ENCODE peak calls at places on chromosomes 2 and 18, in four cellular contexts. H, W, I and X are unnamed samples. For H3K4me1, the result is how much of the 10 kb centered on the place peaks cover.

GRCh38 chr2:217445726-217446125 is 557.1 kb downstream of the TNS1 start:
- DNase-seq in I (no peak), W (no peak), H (no peak), X (no peak)

GRCh38 chr18:10261315-10262276 is 192.8 kb upstream of the APCDD1 start:
- DNase-seq in W (no peak), H (no peak), I (no peak), X (no peak)

GRCh38 chr2:27249891-27250651 is 12.8 kb downstream of the SLC30A3 start:
- DNase-seq in I (no peak), W (peak), H (peak), X (no peak)

GRCh38 chr2:8135051-8135675 is 546.7 kb upstream of the ID2 start:
- DNase-seq in H (no peak), W (no peak), I (no peak), X (no peak)

GRCh38 chr2:232042911-232043564 is 81.5 kb downstream of the DIS3L2 start:
- DNase-seq in I (no peak), W (no peak), H (no peak), X (no peak)

GRCh38 chr2:223100061-223100511 is 48.1 kb downstream of the KCNE4 start:
- DNase-seq in W (no peak), I (peak), H (no peak), X (no peak)

GRCh38 chr2:28326873-28327495 is 65.7 kb upstream of the FOSL2 start:
- DNase-seq in I (no peak), H (no peak), W (no peak), X (no peak)

GRCh38 chr2:229407170-229407569 is 136.1 kb upstream of the PID1 start:
- DNase-seq in W (peak), H (peak), I (peak), X (no peak)

GRCh38 chr2:238157506-238158017 is 1.2 kb upstream of the ERFE start:
- DNase-seq in W (no peak), I (no peak), H (no peak), X (no peak)

GRCh38 chr2:198857246-198857645 is 600.5 kb downstream of the SATB2 start:
- DNase-seq in W (no peak), I (no peak), H (no peak), X (no peak)

GRCh38 chr2:172361360-172361759 is 66.0 kb upstream of the ITGA6 start:
- DNase-seq in I (no peak), W (no peak), H (no peak), X (no peak)

GRCh38 chr18:46676162-46676830 is 19.3 kb upstream of the LOXHD1 start:
- DNase-seq in W (no peak), H (no peak), I (no peak), X (no peak)

GRCh38 chr2:50620783-50621182 is 411.1 kb downstream of the NRXN1 start:
- DNase-seq in H (no peak), I (no peak), W (no peak), X (no peak)

GRCh38 chr2:1516798-1517060 is 103.5 kb downstream of the TPO start:
- DNase-seq in I (no peak), H (no peak), W (no peak), X (no peak)

GRCh38 chr2:1521191-1521877 is 108.1 kb downstream of the TPO start:
- DNase-seq in W (no peak), H (no peak), I (no peak), X (no peak)

GRCh38 chr2:1517786-1518500 is 104.7 kb downstream of the TPO start:
- DNase-seq in I (no peak), W (no peak), H (no peak), X (no peak)

GRCh38 chr2:1518501-1518821 is 105.2 kb downstream of the TPO start:
- DNase-seq in I (no peak), H (no peak), W (no peak), X (no peak)

DNA sequence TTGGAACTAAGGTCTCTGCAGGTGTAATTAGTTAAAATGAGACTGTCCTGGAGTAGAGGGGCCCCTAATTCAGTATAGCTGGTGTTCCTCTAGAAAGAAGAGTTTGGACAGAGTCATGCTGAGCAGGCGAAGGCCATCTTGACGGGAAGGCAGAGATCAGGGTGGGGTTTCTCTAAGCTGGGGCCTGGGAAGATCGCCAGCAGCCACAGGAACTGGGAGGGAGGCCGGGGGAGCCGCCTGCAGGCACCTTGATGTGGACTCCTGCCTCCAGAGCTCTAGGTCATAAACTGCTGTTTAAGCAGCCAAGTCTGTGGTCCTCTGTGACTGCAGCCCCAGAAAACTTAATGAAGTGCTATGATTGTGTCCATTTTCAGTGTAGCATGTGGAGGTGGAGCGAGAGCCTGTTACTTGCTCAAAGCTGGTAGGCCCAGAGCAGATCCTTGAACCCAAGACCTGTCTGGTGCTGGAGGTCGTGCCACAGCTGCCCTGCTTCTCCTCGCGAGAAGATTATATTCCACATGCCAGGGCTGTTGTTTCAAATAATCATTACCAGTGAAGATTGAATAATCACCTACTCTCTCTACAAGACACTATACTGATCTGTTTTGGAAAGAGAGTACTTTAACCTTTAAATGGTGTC is 105.7 kb downstream of the TPO start:
- DNase-seq in I (no peak), H (no peak), W (no peak), X (no peak)
- H3K4me1 ChIP-seq in I (under half), H (under half), W (under half), X (under half)

GRCh38 chr2:203936949-203937348 is 386 bp downstream of the ICOS start:
- DNase-seq in I (no peak), W (no peak), H (no peak), X (no peak)

GRCh38 chr2:203935568-203935967 is 995 bp upstream of the ICOS start:
- DNase-seq in I (no peak), W (no peak), H (no peak), X (no peak)

GRCh38 chr2:203936535-203936934 is at the start of gene ICOS:
- DNase-seq in W (no peak), I (no peak), H (no peak), X (no peak)

GRCh38 chr2:203934711-203935438 is 1.7 kb upstream of the ICOS start:
- DNase-seq in I (no peak), H (no peak), W (no peak), X (no peak)

GRCh38 chr2:203934006-203934632 is 2.4 kb upstream of the ICOS start:
- DNase-seq in I (no peak), W (no peak), H (no peak), X (no peak)
- H3K4me3 ChIP-seq in I (no peak), W (no peak), H (no peak), X (no peak)

GRCh38 chr2:38597115-38597514 is 5.6 kb downstream of the HNRNPLL start:
- DNase-seq in I (no peak), W (no peak), H (no peak), X (no peak)
- H3K4me1 ChIP-seq in I (under half), W (half or more), H (under half), X (half or more)

GRCh38 chr2:45816273-45816672 is 164.8 kb downstream of the PRKCE start:
- DNase-seq in H (peak), W (no peak), I (peak), X (no peak)

GRCh38 chr2:45814951-45815621 is 163.6 kb downstream of the PRKCE start:
- DNase-seq in H (no peak), W (no peak), I (no peak), X (no peak)

GRCh38 chr2:45812039-45812500 is 160.6 kb downstream of the PRKCE start:
- DNase-seq in W (no peak), I (no peak), H (no peak), X (no peak)

GRCh38 chr2:45814528-45814927 is 163.1 kb downstream of the PRKCE start:
- DNase-seq in I (peak), W (no peak), H (no peak), X (no peak)

DNA sequence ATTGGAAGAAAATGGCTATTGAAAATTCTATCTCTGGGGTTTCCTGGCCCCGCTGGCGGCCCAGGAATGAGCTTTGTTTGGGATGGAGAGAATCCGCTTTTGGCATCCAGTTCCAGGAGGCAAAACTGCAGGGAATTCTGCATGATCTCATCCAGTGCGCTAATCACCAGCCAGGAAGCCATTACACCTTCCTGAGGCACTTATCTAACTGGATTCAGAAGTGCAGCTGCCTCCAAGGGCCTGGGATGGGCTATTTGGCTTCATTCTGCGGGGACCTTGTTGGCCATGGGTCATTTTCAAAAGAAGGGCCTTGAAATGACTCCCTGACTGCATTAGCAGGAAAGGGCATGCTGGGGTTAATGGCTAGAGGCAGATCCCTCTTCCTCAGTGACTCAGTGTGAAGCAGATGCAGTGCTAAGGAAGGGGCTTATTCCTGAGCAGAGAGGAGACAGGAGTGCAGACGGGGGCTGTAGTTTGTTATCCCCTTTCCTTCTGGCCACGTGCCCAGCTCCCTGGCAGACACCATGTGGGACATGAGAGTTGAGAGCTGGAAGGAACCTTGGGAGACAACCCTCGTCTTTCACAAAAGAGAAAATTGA is 161.6 kb downstream of the PRKCE start:
- DNase-seq in I (peak), H (no peak), W (no peak), X (no peak)
- H3K4me3 ChIP-seq in I (no peak), H (no peak), W (no peak), X (no peak)

DNA sequence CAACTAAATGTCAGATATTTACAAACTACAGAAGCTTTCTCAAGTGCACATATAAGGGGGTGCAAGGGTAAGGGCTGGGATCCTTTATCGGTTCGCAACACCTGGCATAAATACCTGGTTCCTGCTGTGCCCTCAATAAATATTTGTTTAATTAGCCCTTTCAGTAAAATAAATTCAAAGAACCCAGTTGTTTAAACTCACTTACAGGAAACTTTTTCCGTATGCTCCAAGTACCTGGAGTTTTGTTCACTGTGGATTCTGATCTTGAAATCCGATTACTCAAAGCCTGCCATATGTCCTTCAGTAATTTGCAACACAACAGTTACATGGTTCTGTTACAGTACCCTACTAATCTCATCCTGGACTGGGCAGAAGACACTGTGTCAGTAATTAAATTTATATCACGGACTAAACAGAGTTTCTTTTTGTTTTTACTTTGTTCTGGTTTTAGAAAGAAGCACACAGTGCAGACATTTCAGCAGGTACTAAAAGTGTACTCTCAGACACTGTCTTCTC is 36.9 kb downstream of the TBC1D8 start:
- DNase-seq in H (no peak), I (no peak), W (no peak), X (no peak)
- H3K4me1 ChIP-seq in H (under half), I (under half), W (half or more), X (under half)

GRCh38 chr2:201120500-201120899 is 4.5 kb downstream of the CFLAR start:
- DNase-seq in W (no peak), H (no peak), I (no peak), X (no peak)
- H3K4me3 ChIP-seq in W (no peak), H (peak), I (peak), X (peak)

DNA sequence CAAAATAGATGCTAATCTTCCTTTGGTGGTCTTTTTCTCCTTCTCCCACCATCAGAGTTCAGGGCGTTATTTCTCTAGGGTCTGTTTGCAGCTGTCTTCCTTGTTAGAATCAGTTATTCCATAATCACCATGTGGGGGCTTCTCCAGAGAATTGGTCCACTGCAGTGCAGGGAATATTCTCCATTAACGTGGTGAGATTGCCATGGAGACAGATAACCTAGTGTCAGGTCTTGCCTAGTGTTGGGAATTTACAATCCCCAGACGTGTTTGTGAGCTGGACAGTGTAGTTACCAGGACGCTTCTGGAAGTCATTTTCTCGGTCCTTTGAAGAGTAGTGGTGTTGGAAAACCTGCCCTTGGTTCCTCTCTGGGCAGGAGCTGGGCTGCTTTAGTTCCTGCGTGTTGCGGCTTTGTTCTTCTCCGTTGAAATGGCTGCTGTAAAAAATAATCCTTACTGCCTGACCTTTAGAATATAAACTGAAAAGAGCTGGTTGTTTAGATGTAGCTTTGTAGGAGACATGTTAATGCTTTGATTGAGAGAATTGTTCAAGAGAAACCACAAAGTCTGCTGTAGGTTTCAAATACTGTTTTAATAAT is 68.8 kb upstream of the LYPD6B start:
- DNase-seq in I (no peak), W (no peak), H (no peak), X (no peak)
- H3K4me1 ChIP-seq in I (under half), W (under half), H (under half), X (under half)

DNA sequence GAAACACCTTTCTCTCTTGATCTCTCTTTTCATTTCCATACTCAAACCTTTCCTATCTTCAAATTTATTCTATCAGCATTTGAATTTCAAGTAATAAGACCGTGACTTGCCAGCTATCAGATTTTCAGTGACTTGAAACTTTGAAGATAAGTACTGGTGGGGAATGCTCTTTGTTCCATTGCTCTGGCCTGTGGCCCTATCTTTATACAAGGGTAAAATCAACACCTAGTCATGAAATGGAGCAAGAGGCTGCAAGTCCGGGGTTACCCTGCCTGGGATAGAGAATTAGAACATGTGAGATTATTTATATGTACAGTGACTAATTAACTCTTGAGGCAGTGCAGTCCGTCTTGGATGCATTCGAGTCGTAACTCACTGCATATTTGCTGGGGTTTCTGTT is 105.9 kb upstream of the LYPD6 start:
- DNase-seq in W (no peak), H (no peak), I (no peak), X (no peak)
- H3K4me3 ChIP-seq in W (no peak), H (no peak), I (no peak), X (no peak)